ENCODE peak calls at places on chromosome 21, in five cellular contexts. One of them, this sample, is unnamed.

GRCh38 chr21:35428489-35428888 is 379.4 kb upstream of the RUNX1 start:
- DNase-seq in tibial artery: peak
- DNase-seq in mucosa of gallbladder: peak
- DNase-seq in HTR-8/SVneo: no peak
- DNase-seq in colonic mucosa: no peak
- DNase-seq in this sample: no peak

GRCh38 chr21:35145626-35146236 is 96.6 kb upstream of the RUNX1 start:
- DNase-seq in colonic mucosa: no peak
- DNase-seq in HTR-8/SVneo: no peak
- DNase-seq in tibial artery: no peak
- DNase-seq in mucosa of gallbladder: no peak
- DNase-seq in this sample: no peak

GRCh38 chr21:22120616-22121266 is 1122.5 kb downstream of the NCAM2 start:
- DNase-seq in tibial artery: no peak
- DNase-seq in mucosa of gallbladder: no peak
- DNase-seq in HTR-8/SVneo: no peak
- DNase-seq in colonic mucosa: no peak
- DNase-seq in this sample: no peak

GRCh38 chr21:32641715-32642698 is 29.8 kb upstream of the CFAP298 start:
- DNase-seq in HTR-8/SVneo: no peak
- DNase-seq in colonic mucosa: no peak
- DNase-seq in mucosa of gallbladder: no peak
- DNase-seq in tibial artery: no peak
- DNase-seq in this sample: no peak

GRCh38 chr21:43193651-43194302 is 25.0 kb downstream of the CRYAA start:
- DNase-seq in HTR-8/SVneo: peak
- DNase-seq in colonic mucosa: peak
- DNase-seq in mucosa of gallbladder: peak
- DNase-seq in tibial artery: no peak
- DNase-seq in this sample: peak

GRCh38 chr21:26112127-26112742 is 58.3 kb downstream of the APP start:
- DNase-seq in HTR-8/SVneo: no peak
- DNase-seq in mucosa of gallbladder: no peak
- DNase-seq in tibial artery: no peak
- DNase-seq in colonic mucosa: no peak
- DNase-seq in this sample: no peak

GRCh38 chr21:38351961-38352521 is 95.2 kb downstream of the KCNJ15 start:
- DNase-seq in mucosa of gallbladder: no peak
- DNase-seq in HTR-8/SVneo: peak
- DNase-seq in colonic mucosa: no peak
- DNase-seq in tibial artery: no peak
- DNase-seq in this sample: peak

GRCh38 chr21:40215941-40216340 is 348.7 kb downstream of the PCP4 start:
- DNase-seq in tibial artery: no peak
- DNase-seq in HTR-8/SVneo: no peak
- DNase-seq in colonic mucosa: no peak
- DNase-seq in mucosa of gallbladder: no peak
- DNase-seq in this sample: no peak

GRCh38 chr21:46411236-46411635 is 47.5 kb upstream of the DIP2A start:
- DNase-seq in HTR-8/SVneo: no peak
- DNase-seq in tibial artery: no peak
- DNase-seq in colonic mucosa: no peak
- DNase-seq in mucosa of gallbladder: no peak
- DNase-seq in this sample: no peak

GRCh38 chr21:29196021-29196663 is 65.7 kb downstream of the MAP3K7CL start:
- DNase-seq in tibial artery: peak
- DNase-seq in mucosa of gallbladder: peak
- DNase-seq in HTR-8/SVneo: peak
- DNase-seq in colonic mucosa: peak
- DNase-seq in this sample: no peak

GRCh38 chr21:16768096-16768495 is 744.7 kb upstream of the CXADR start:
- DNase-seq in HTR-8/SVneo: no peak
- DNase-seq in mucosa of gallbladder: no peak
- DNase-seq in colonic mucosa: no peak
- DNase-seq in tibial artery: no peak
- DNase-seq in this sample: no peak

GRCh38 chr21:33966324-33966949 is 50.8 kb upstream of the ATP5PO start:
- DNase-seq in HTR-8/SVneo: no peak
- DNase-seq in mucosa of gallbladder: no peak
- DNase-seq in colonic mucosa: no peak
- DNase-seq in tibial artery: no peak
- DNase-seq in this sample: no peak

GRCh38 chr21:44496900-44497550 is 41.7 kb downstream of the LRRC3 start:
- DNase-seq in HTR-8/SVneo: no peak
- DNase-seq in tibial artery: no peak
- DNase-seq in mucosa of gallbladder: no peak
- DNase-seq in colonic mucosa: no peak
- DNase-seq in this sample: no peak

GRCh38 chr21:25556087-25556486 is 51.2 kb downstream of the MRPL39 start:
- DNase-seq in tibial artery: no peak
- DNase-seq in colonic mucosa: no peak
- DNase-seq in HTR-8/SVneo: no peak
- DNase-seq in mucosa of gallbladder: no peak
- DNase-seq in this sample: no peak

GRCh38 chr21:35335951-35336446 is 286.9 kb upstream of the RUNX1 start:
- DNase-seq in mucosa of gallbladder: no peak
- DNase-seq in tibial artery: no peak
- DNase-seq in HTR-8/SVneo: no peak
- DNase-seq in colonic mucosa: no peak
- DNase-seq in this sample: no peak

GRCh38 chr21:41396452-41397107 is 29.5 kb upstream of the MX1 start:
- DNase-seq in tibial artery: peak
- DNase-seq in mucosa of gallbladder: peak
- DNase-seq in colonic mucosa: peak
- DNase-seq in HTR-8/SVneo: no peak
- DNase-seq in this sample: no peak

GRCh38 chr21:46245213-46245915 is 16.8 kb upstream of the LSS start:
- DNase-seq in mucosa of gallbladder: no peak
- DNase-seq in HTR-8/SVneo: no peak
- DNase-seq in tibial artery: no peak
- DNase-seq in colonic mucosa: no peak
- DNase-seq in this sample: no peak

GRCh38 chr21:46347203-46347550 is 23.2 kb downstream of the PCNT start:
- DNase-seq in colonic mucosa: no peak
- DNase-seq in HTR-8/SVneo: no peak
- DNase-seq in tibial artery: no peak
- DNase-seq in mucosa of gallbladder: no peak
- DNase-seq in this sample: no peak

GRCh38 chr21:26798856-26799751 is 46.1 kb downstream of the ADAMTS1 start:
- DNase-seq in mucosa of gallbladder: no peak
- DNase-seq in colonic mucosa: no peak
- DNase-seq in tibial artery: no peak
- DNase-seq in HTR-8/SVneo: no peak
- DNase-seq in this sample: no peak

GRCh38 chr21:46221664-46222435 is 6.7 kb downstream of the LSS start:
- DNase-seq in HTR-8/SVneo: no peak
- DNase-seq in tibial artery: no peak
- DNase-seq in colonic mucosa: no peak
- DNase-seq in mucosa of gallbladder: no peak
- DNase-seq in this sample: no peak

GRCh38 chr21:40929833-40930232 is 82.9 kb upstream of the DSCAM start:
- DNase-seq in colonic mucosa: no peak
- DNase-seq in HTR-8/SVneo: no peak
- DNase-seq in mucosa of gallbladder: no peak
- DNase-seq in tibial artery: no peak
- DNase-seq in this sample: no peak

GRCh38 chr21:42576639-42577038 is 63.0 kb downstream of the SLC37A1 start:
- DNase-seq in mucosa of gallbladder: no peak
- DNase-seq in HTR-8/SVneo: no peak
- DNase-seq in colonic mucosa: no peak
- DNase-seq in tibial artery: no peak
- DNase-seq in this sample: no peak

GRCh38 chr21:42766756-42767560 is 112.4 kb downstream of the WDR4 start:
- DNase-seq in colonic mucosa: no peak
- DNase-seq in tibial artery: no peak
- DNase-seq in mucosa of gallbladder: no peak
- DNase-seq in HTR-8/SVneo: no peak
- DNase-seq in this sample: no peak

GRCh38 chr21:17472592-17473271 is 40.1 kb upstream of the CXADR start:
- DNase-seq in colonic mucosa: peak
- DNase-seq in HTR-8/SVneo: no peak
- DNase-seq in tibial artery: no peak
- DNase-seq in mucosa of gallbladder: peak
- DNase-seq in this sample: no peak

GRCh38 chr21:32770514-32771133 is 931 bp downstream of the PAXBP1 start:
- DNase-seq in tibial artery: peak
- DNase-seq in HTR-8/SVneo: peak
- DNase-seq in colonic mucosa: no peak
- DNase-seq in mucosa of gallbladder: no peak
- DNase-seq in this sample: no peak

GRCh38 chr21:26637346-26637745 is 64.3 kb upstream of the CYYR1 start:
- DNase-seq in mucosa of gallbladder: no peak
- DNase-seq in HTR-8/SVneo: no peak
- DNase-seq in colonic mucosa: no peak
- DNase-seq in tibial artery: no peak
- DNase-seq in this sample: no peak

GRCh38 chr21:34807146-34807880 is 138.5 kb downstream of the CLIC6 start:
- DNase-seq in HTR-8/SVneo: peak
- DNase-seq in tibial artery: no peak
- DNase-seq in mucosa of gallbladder: no peak
- DNase-seq in colonic mucosa: no peak
- DNase-seq in this sample: peak

GRCh38 chr21:36323032-36323431 is 3.0 kb downstream of the MORC3 start:
- DNase-seq in tibial artery: no peak
- DNase-seq in HTR-8/SVneo: no peak
- DNase-seq in colonic mucosa: no peak
- DNase-seq in mucosa of gallbladder: no peak
- DNase-seq in this sample: no peak

GRCh38 chr21:32257952-32258785 is 20.7 kb downstream of the MIS18A start:
- DNase-seq in HTR-8/SVneo: peak
- DNase-seq in mucosa of gallbladder: peak
- DNase-seq in tibial artery: peak
- DNase-seq in colonic mucosa: peak
- DNase-seq in this sample: peak

GRCh38 chr21:39340687-39341086 is 8.2 kb downstream of the HMGN1 start:
- DNase-seq in mucosa of gallbladder: no peak
- DNase-seq in colonic mucosa: no peak
- DNase-seq in HTR-8/SVneo: no peak
- DNase-seq in tibial artery: no peak
- DNase-seq in this sample: no peak

GRCh38 chr21:25658427-25658980 is 19.4 kb downstream of the JAM2 start:
- DNase-seq in mucosa of gallbladder: no peak
- DNase-seq in HTR-8/SVneo: no peak
- DNase-seq in tibial artery: no peak
- DNase-seq in colonic mucosa: no peak
- DNase-seq in this sample: no peak

GRCh38 chr21:45741691-45742090 is 98.2 kb downstream of the PCBP3 start:
- DNase-seq in tibial artery: no peak
- DNase-seq in HTR-8/SVneo: no peak
- DNase-seq in colonic mucosa: no peak
- DNase-seq in mucosa of gallbladder: no peak
- DNase-seq in this sample: no peak

GRCh38 chr21:31566611-31567010 is 92.9 kb upstream of the SOD1 start:
- DNase-seq in tibial artery: no peak
- DNase-seq in colonic mucosa: no peak
- DNase-seq in HTR-8/SVneo: no peak
- DNase-seq in mucosa of gallbladder: no peak
- DNase-seq in this sample: no peak

GRCh38 chr21:38234395-38235142 is 22.2 kb upstream of the KCNJ15 start:
- DNase-seq in tibial artery: no peak
- DNase-seq in mucosa of gallbladder: peak
- DNase-seq in colonic mucosa: peak
- DNase-seq in HTR-8/SVneo: no peak
- DNase-seq in this sample: no peak

GRCh38 chr21:46022551-46023107 is 41.1 kb downstream of the COL6A1 start:
- DNase-seq in colonic mucosa: no peak
- DNase-seq in mucosa of gallbladder: no peak
- DNase-seq in tibial artery: no peak
- DNase-seq in HTR-8/SVneo: no peak
- DNase-seq in this sample: no peak

GRCh38 chr21:33196956-33197374 is 32.8 kb upstream of the IFNAR2 start:
- DNase-seq in mucosa of gallbladder: peak
- DNase-seq in colonic mucosa: peak
- DNase-seq in HTR-8/SVneo: peak
- DNase-seq in tibial artery: peak
- DNase-seq in this sample: no peak

GRCh38 chr21:23127973-23128372 is 2129.8 kb downstream of the NCAM2 start:
- DNase-seq in mucosa of gallbladder: no peak
- DNase-seq in HTR-8/SVneo: no peak
- DNase-seq in colonic mucosa: no peak
- DNase-seq in tibial artery: no peak
- DNase-seq in this sample: no peak

GRCh38 chr21:43854773-43855633 is 10.0 kb upstream of the AGPAT3 start:
- DNase-seq in colonic mucosa: no peak
- DNase-seq in tibial artery: no peak
- DNase-seq in HTR-8/SVneo: no peak
- DNase-seq in mucosa of gallbladder: no peak
- DNase-seq in this sample: no peak

GRCh38 chr21:33362044-33362555 is 37.3 kb downstream of the IFNAR1 start:
- DNase-seq in mucosa of gallbladder: no peak
- DNase-seq in HTR-8/SVneo: no peak
- DNase-seq in colonic mucosa: peak
- DNase-seq in tibial artery: no peak
- DNase-seq in this sample: no peak

GRCh38 chr21:45109831-45110492 is 35.6 kb downstream of the ADARB1 start:
- DNase-seq in tibial artery: no peak
- DNase-seq in HTR-8/SVneo: no peak
- DNase-seq in colonic mucosa: no peak
- DNase-seq in mucosa of gallbladder: no peak
- DNase-seq in this sample: no peak

This sample was measured in AG04449.